ENCODE peak calls at places on chromosomes 7 and 10, in eight cellular contexts. I, S, U, J, H, B, T and W are unnamed samples.

GRCh38 chr7:123769371-123769770 is 20.6 kb upstream of the WASL start:
- DNase-seq in I (peak; percentile 72), S (no peak), U (peak; percentile 25), J (peak; percentile 54), H (peak; percentile 70), B (no peak), T (peak; percentile 94), W (no peak)

GRCh38 chr10:78859266-78859665 is 209.5 kb upstream of the ZMIZ1 start:
- DNase-seq in I (no peak), S (no peak), U (no peak), J (no peak), H (no peak), B (no peak), T (no peak), W (no peak)

GRCh38 chr10:90742189-90742588 is 115.7 kb downstream of the HTR7 start:
- DNase-seq in I (no peak), S (no peak), U (peak; percentile 68), J (peak; percentile 16), H (peak; percentile 71), B (no peak), T (peak; percentile 64), W (no peak)

GRCh38 chr7:151438864-151439601 is 908 bp downstream of the CRYGN start:
- DNase-seq in I (no peak), S (no peak), U (no peak), J (no peak), H (no peak), B (no peak), T (no peak), W (no peak)

GRCh38 chr7:111855842-111856227 is 293.5 kb upstream of the IMMP2L start:
- DNase-seq in I (peak; percentile 18), S (peak; percentile 49), U (peak; percentile 13), J (peak; percentile 77), H (peak; percentile 22), B (no peak), T (peak; percentile 36), W (no peak)

GRCh38 chr7:55191926-55192692 is 173.0 kb upstream of the LANCL2 start:
- DNase-seq in I (no peak), S (no peak), U (no peak), J (peak; percentile 47), H (peak; percentile 24), B (no peak), T (no peak), W (no peak)

GRCh38 chr7:107860981-107861652 is 29.9 kb upstream of the DLD start:
- DNase-seq in I (no peak), S (no peak), U (peak; percentile 81), J (peak; percentile 92), H (peak; percentile 42), B (no peak), T (no peak), W (no peak)

GRCh38 chr7:134669388-134669787 is 22.7 kb downstream of the BPGM start:
- DNase-seq in I (no peak), S (no peak), U (no peak), J (no peak), H (no peak), B (no peak), T (no peak), W (no peak)

GRCh38 chr10:33661580-33662269 is 327.3 kb upstream of the NRP1 start:
- DNase-seq in I (peak; percentile 18), S (peak; percentile 9), U (peak; percentile 98), J (peak; percentile 56), H (peak; percentile 81), B (no peak), T (peak; percentile 66), W (peak; percentile 4)

GRCh38 chr7:38512704-38513103 is 118.5 kb downstream of the AMPH start:
- DNase-seq in I (no peak), S (no peak), U (peak; percentile 30), J (peak; percentile 40), H (peak; percentile 6), B (no peak), T (peak; percentile 17), W (no peak)

GRCh38 chr7:96479015-96479645 is 157.2 kb upstream of the SLC25A13 start:
- DNase-seq in I (no peak), S (no peak), U (no peak), J (no peak), H (no peak), B (no peak), T (no peak), W (no peak)

GRCh38 chr10:60236869-60237524 is 152.7 kb downstream of the ANK3 start:
- DNase-seq in I (no peak), S (no peak), U (peak; percentile 63), J (no peak), H (peak; percentile 22), B (peak; percentile 94), T (peak; percentile 44), W (no peak)

GRCh38 chr10:31384589-31384949 is 65.6 kb downstream of the ZEB1 start:
- DNase-seq in I (no peak), S (no peak), U (no peak), J (no peak), H (peak; percentile 17), B (no peak), T (no peak), W (no peak)

GRCh38 chr7:31550432-31550831 is 36.5 kb downstream of the ITPRID1 start:
- DNase-seq in I (no peak), S (no peak), U (no peak), J (no peak), H (no peak), B (no peak), T (no peak), W (no peak)

GRCh38 chr10:114487815-114488536 is 83.7 kb upstream of the AFAP1L2 start:
- DNase-seq in I (no peak), S (no peak), U (no peak), J (peak; percentile 35), H (peak; percentile 69), B (no peak), T (peak; percentile 72), W (no peak)

GRCh38 chr10:86371116-86371515 is 4.5 kb upstream of the GRID1 start:
- DNase-seq in I (no peak), S (no peak), U (no peak), J (no peak), H (no peak), B (no peak), T (no peak), W (no peak)

GRCh38 chr10:122786269-122786668 is 59.4 kb downstream of the CUZD1 start:
- DNase-seq in I (no peak), S (peak; percentile 66), U (peak; percentile 12), J (peak; percentile 25), H (peak; percentile 20), B (no peak), T (peak; percentile 18), W (no peak)

GRCh38 chr10:100996678-100997363 is 2.8 kb upstream of the LZTS2 start:
- DNase-seq in I (peak; percentile 48), S (peak; percentile 70), U (no peak), J (no peak), H (no peak), B (no peak), T (no peak), W (no peak)

GRCh38 chr7:1403844-1404404 is 55.3 kb downstream of the MICALL2 start:
- DNase-seq in I (no peak), S (peak; percentile 58), U (peak; percentile 19), J (peak; percentile 83), H (peak; percentile 76), B (no peak), T (no peak), W (no peak)
- H3K4me3 ChIP-seq in I (no peak overlapping the region), S (no peak overlapping the region), U (no peak overlapping the region), J (no peak overlapping the region), H (no peak overlapping the region), B (no peak overlapping the region), T (no peak overlapping the region), W (no peak overlapping the region)

GRCh38 chr10:73941300-73941699 is 30.4 kb downstream of the PLAU start:
- DNase-seq in I (no peak), S (no peak), U (no peak), J (no peak), H (peak; percentile 51), B (no peak), T (no peak), W (no peak)

GRCh38 chr10:73937333-73938020 is 26.5 kb downstream of the PLAU start:
- DNase-seq in I (no peak), S (no peak), U (no peak), J (no peak), H (no peak), B (no peak), T (no peak), W (no peak)

GRCh38 chr10:73935895-73936294 is 25.0 kb downstream of the PLAU start:
- DNase-seq in I (no peak), S (no peak), U (no peak), J (no peak), H (no peak), B (no peak), T (no peak), W (no peak)

GRCh38 chr10:73944356-73945100 is 33.6 kb downstream of the PLAU start:
- DNase-seq in I (no peak), S (no peak), U (no peak), J (no peak), H (no peak), B (no peak), T (no peak), W (no peak)

DNA sequence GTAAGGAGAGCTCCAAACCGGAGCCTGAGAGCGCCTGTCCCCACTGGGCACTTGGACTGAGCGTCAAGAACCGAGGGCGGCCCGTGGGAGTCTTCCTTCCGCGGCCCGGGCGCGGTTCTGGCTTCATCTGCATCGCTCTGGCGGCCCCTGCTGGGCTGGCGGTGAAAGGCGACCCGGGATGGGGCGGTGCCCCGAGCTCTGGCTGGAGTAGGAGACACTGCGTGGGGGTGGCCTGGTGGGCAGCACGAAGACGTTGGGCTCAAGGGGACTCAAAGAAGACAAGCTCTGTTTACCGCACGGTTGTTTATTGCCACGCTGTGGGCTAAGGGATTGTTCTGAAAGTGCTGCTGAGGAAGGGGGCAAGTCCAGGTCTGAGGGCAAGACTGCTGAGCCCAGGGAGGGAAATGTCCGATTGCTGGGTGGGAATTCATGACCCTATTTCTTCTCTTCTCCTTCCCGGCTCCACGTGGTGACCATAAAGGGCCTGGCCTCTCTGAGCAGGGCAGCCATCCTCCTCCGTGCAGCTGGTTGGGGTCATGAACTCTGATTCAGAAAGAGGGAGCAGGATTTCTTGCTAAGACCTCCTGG is 29.8 kb downstream of the PLAU start:
- DNase-seq in I (peak; percentile 84), S (peak; percentile 88), U (peak; percentile 65), J (peak; percentile 71), H (peak; percentile 54), B (no peak), T (peak; percentile 29), W (peak; percentile 76)
- H3K4me3 ChIP-seq in I (no peak overlapping the region), S (no peak overlapping the region), U (peak overlapping the region; percentile 26), J (peak overlapping the region; percentile 27), H (no peak overlapping the region), B (no peak overlapping the region), T (no peak overlapping the region), W (peak overlapping the region; percentile 47)

GRCh38 chr10:77253037-77253436 is 384.6 kb downstream of the KCNMA1 start:
- DNase-seq in I (no peak), S (no peak), U (no peak), J (no peak), H (no peak), B (no peak), T (no peak), W (no peak)
- H3K4me3 ChIP-seq in I (no peak overlapping the region), S (no peak overlapping the region), U (no peak overlapping the region), J (no peak overlapping the region), H (no peak overlapping the region), B (no peak overlapping the region), T (no peak overlapping the region), W (no peak overlapping the region)

DNA sequence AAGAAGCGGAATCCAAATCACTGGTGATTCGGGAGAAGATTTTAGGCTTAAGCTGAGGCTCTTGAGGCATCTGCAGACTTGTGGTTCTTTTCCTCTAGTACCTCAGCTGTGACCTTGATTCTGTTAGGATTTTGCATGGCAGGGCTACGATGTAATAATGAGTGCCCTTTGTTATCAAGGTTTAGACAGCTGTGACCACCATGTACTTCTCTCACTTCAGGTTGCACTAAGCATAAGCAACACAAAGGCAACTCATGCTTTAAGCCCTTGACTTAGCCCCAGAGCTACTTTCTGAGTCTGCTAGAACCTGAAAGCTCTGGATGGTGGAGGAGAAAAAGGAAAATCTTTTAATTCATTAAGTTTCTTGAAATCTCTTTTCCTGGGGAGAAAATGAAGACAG is 1052.3 kb upstream of the PHF14 start:
- DNase-seq in I (no peak), S (no peak), U (no peak), J (no peak), H (no peak), B (no peak), T (no peak), W (no peak)
- H3K4me3 ChIP-seq in I (no peak overlapping the region), S (no peak overlapping the region), U (no peak overlapping the region), J (no peak overlapping the region), H (no peak overlapping the region), B (no peak overlapping the region), T (no peak overlapping the region), W (no peak overlapping the region)